ENCODE peak calls at places on chromosomes 1 and 21, in nine cellular contexts. One of them, this sample, is unnamed.

GRCh38 chr21:35812679-35813078 is 247.6 kb downstream of the SETD4 start:
- DNase-seq in naive thymus-derived CD8-positive, alpha-beta T cell: no peak
- DNase-seq in HuH-7.5: no peak
- DNase-seq in iris pigment epithelial cell: no peak
- DNase-seq in mucosa of gallbladder: no peak
- DNase-seq in stimulated activated CD4-positive, alpha-beta T cell treated with anti-CD3 and anti-CD28 coated beads, Interleukin-1b, Interleukin-23, amount 100 ng/mL, for 24 hours: no peak
- DNase-seq in SW480: no peak
- DNase-seq in cardiac fibroblast: no peak
- DNase-seq in progenitor cell of endocrine pancreas: no peak
- DNase-seq in this sample: no peak

GRCh38 chr1:208029381-208030319 is 118.7 kb upstream of the CD34 start:
- DNase-seq in naive thymus-derived CD8-positive, alpha-beta T cell: no peak
- DNase-seq in HuH-7.5: no peak
- DNase-seq in iris pigment epithelial cell: peak; percentile 80
- DNase-seq in mucosa of gallbladder: peak; percentile 36
- DNase-seq in stimulated activated CD4-positive, alpha-beta T cell treated with anti-CD3 and anti-CD28 coated beads, Interleukin-1b, Interleukin-23, amount 100 ng/mL, for 24 hours: no peak
- DNase-seq in SW480: no peak
- DNase-seq in cardiac fibroblast: peak; percentile 75
- DNase-seq in progenitor cell of endocrine pancreas: no peak
- DNase-seq in this sample: no peak

GRCh38 chr1:13762642-13763041 is 62.7 kb downstream of the PRDM2 start:
- DNase-seq in naive thymus-derived CD8-positive, alpha-beta T cell: no peak
- DNase-seq in HuH-7.5: no peak
- DNase-seq in iris pigment epithelial cell: no peak
- DNase-seq in mucosa of gallbladder: no peak
- DNase-seq in stimulated activated CD4-positive, alpha-beta T cell treated with anti-CD3 and anti-CD28 coated beads, Interleukin-1b, Interleukin-23, amount 100 ng/mL, for 24 hours: no peak
- DNase-seq in SW480: no peak
- DNase-seq in cardiac fibroblast: no peak
- DNase-seq in progenitor cell of endocrine pancreas: no peak
- DNase-seq in this sample: no peak

GRCh38 chr1:160522622-160523345 is at the start of gene SLAMF6:
- DNase-seq in naive thymus-derived CD8-positive, alpha-beta T cell: peak; percentile 58
- DNase-seq in HuH-7.5: no peak
- DNase-seq in iris pigment epithelial cell: no peak
- DNase-seq in mucosa of gallbladder: no peak
- DNase-seq in stimulated activated CD4-positive, alpha-beta T cell treated with anti-CD3 and anti-CD28 coated beads, Interleukin-1b, Interleukin-23, amount 100 ng/mL, for 24 hours: peak; percentile 22
- DNase-seq in SW480: no peak
- DNase-seq in cardiac fibroblast: no peak
- DNase-seq in progenitor cell of endocrine pancreas: no peak
- DNase-seq in this sample: no peak

GRCh38 chr1:201649776-201650607 is 111.1 kb downstream of the NAV1 start:
- DNase-seq in naive thymus-derived CD8-positive, alpha-beta T cell: no peak
- DNase-seq in HuH-7.5: no peak
- DNase-seq in iris pigment epithelial cell: peak; percentile 86
- DNase-seq in mucosa of gallbladder: peak; percentile 87
- DNase-seq in stimulated activated CD4-positive, alpha-beta T cell treated with anti-CD3 and anti-CD28 coated beads, Interleukin-1b, Interleukin-23, amount 100 ng/mL, for 24 hours: no peak
- DNase-seq in SW480: peak; percentile 39
- DNase-seq in cardiac fibroblast: peak; percentile 77
- DNase-seq in progenitor cell of endocrine pancreas: peak; percentile 52
- DNase-seq in this sample: peak; percentile 88

GRCh38 chr21:41957991-41958766 is 4.4 kb upstream of the C2CD2 start:
- DNase-seq in naive thymus-derived CD8-positive, alpha-beta T cell: no peak
- DNase-seq in HuH-7.5: peak; percentile 83
- DNase-seq in iris pigment epithelial cell: peak; percentile 93
- DNase-seq in mucosa of gallbladder: peak; percentile 66
- DNase-seq in stimulated activated CD4-positive, alpha-beta T cell treated with anti-CD3 and anti-CD28 coated beads, Interleukin-1b, Interleukin-23, amount 100 ng/mL, for 24 hours: no peak
- DNase-seq in SW480: no peak
- DNase-seq in cardiac fibroblast: peak; percentile 96
- DNase-seq in progenitor cell of endocrine pancreas: no peak
- DNase-seq in this sample: no peak

GRCh38 chr1:160206421-160207117 is 1.4 kb downstream of the PEA15 start:
- DNase-seq in naive thymus-derived CD8-positive, alpha-beta T cell: no peak
- DNase-seq in HuH-7.5: no peak
- DNase-seq in iris pigment epithelial cell: peak; percentile 93
- DNase-seq in mucosa of gallbladder: no peak
- DNase-seq in stimulated activated CD4-positive, alpha-beta T cell treated with anti-CD3 and anti-CD28 coated beads, Interleukin-1b, Interleukin-23, amount 100 ng/mL, for 24 hours: no peak
- DNase-seq in SW480: peak; percentile 25
- DNase-seq in cardiac fibroblast: peak; percentile 92
- DNase-seq in progenitor cell of endocrine pancreas: no peak
- DNase-seq in this sample: no peak

GRCh38 chr1:161119379-161120061 is 1.6 kb downstream of the NIT1 start:
- DNase-seq in naive thymus-derived CD8-positive, alpha-beta T cell: peak; percentile 62
- DNase-seq in HuH-7.5: no peak
- DNase-seq in iris pigment epithelial cell: peak; percentile 87
- DNase-seq in mucosa of gallbladder: peak; percentile 34
- DNase-seq in stimulated activated CD4-positive, alpha-beta T cell treated with anti-CD3 and anti-CD28 coated beads, Interleukin-1b, Interleukin-23, amount 100 ng/mL, for 24 hours: no peak
- DNase-seq in SW480: peak; percentile 33
- DNase-seq in cardiac fibroblast: peak; percentile 84
- DNase-seq in progenitor cell of endocrine pancreas: no peak
- DNase-seq in this sample: no peak

GRCh38 chr1:247576514-247576913 is 11.6 kb upstream of the OR2G2 start:
- DNase-seq in naive thymus-derived CD8-positive, alpha-beta T cell: no peak
- DNase-seq in HuH-7.5: no peak
- DNase-seq in iris pigment epithelial cell: peak; percentile 1
- DNase-seq in mucosa of gallbladder: no peak
- DNase-seq in stimulated activated CD4-positive, alpha-beta T cell treated with anti-CD3 and anti-CD28 coated beads, Interleukin-1b, Interleukin-23, amount 100 ng/mL, for 24 hours: no peak
- DNase-seq in SW480: peak; percentile 21
- DNase-seq in cardiac fibroblast: peak; percentile 24
- DNase-seq in progenitor cell of endocrine pancreas: no peak
- DNase-seq in this sample: no peak

GRCh38 chr1:51131185-51131584 is 29.2 kb downstream of the C1orf185 start:
- DNase-seq in naive thymus-derived CD8-positive, alpha-beta T cell: no peak
- DNase-seq in HuH-7.5: no peak
- DNase-seq in iris pigment epithelial cell: no peak
- DNase-seq in mucosa of gallbladder: no peak
- DNase-seq in stimulated activated CD4-positive, alpha-beta T cell treated with anti-CD3 and anti-CD28 coated beads, Interleukin-1b, Interleukin-23, amount 100 ng/mL, for 24 hours: no peak
- DNase-seq in SW480: no peak
- DNase-seq in cardiac fibroblast: no peak
- DNase-seq in progenitor cell of endocrine pancreas: no peak
- DNase-seq in this sample: no peak

GRCh38 chr1:3869751-3870301 is 12.6 kb downstream of the DFFB start:
- DNase-seq in naive thymus-derived CD8-positive, alpha-beta T cell: no peak
- DNase-seq in HuH-7.5: no peak
- DNase-seq in iris pigment epithelial cell: peak; percentile 37
- DNase-seq in mucosa of gallbladder: no peak
- DNase-seq in stimulated activated CD4-positive, alpha-beta T cell treated with anti-CD3 and anti-CD28 coated beads, Interleukin-1b, Interleukin-23, amount 100 ng/mL, for 24 hours: no peak
- DNase-seq in SW480: no peak
- DNase-seq in cardiac fibroblast: peak; percentile 37
- DNase-seq in progenitor cell of endocrine pancreas: no peak
- DNase-seq in this sample: no peak

GRCh38 chr1:6198646-6199297 is 623 bp downstream of the RPL22 start:
- DNase-seq in naive thymus-derived CD8-positive, alpha-beta T cell: no peak
- DNase-seq in HuH-7.5: no peak
- DNase-seq in iris pigment epithelial cell: no peak
- DNase-seq in mucosa of gallbladder: no peak
- DNase-seq in stimulated activated CD4-positive, alpha-beta T cell treated with anti-CD3 and anti-CD28 coated beads, Interleukin-1b, Interleukin-23, amount 100 ng/mL, for 24 hours: no peak
- DNase-seq in SW480: no peak
- DNase-seq in cardiac fibroblast: no peak
- DNase-seq in progenitor cell of endocrine pancreas: no peak
- DNase-seq in this sample: no peak

GRCh38 chr1:228141082-228141870 is 1.2 kb downstream of the GUK1 start:
- DNase-seq in naive thymus-derived CD8-positive, alpha-beta T cell: no peak
- DNase-seq in HuH-7.5: peak; percentile 23
- DNase-seq in iris pigment epithelial cell: peak; percentile 53
- DNase-seq in mucosa of gallbladder: no peak
- DNase-seq in stimulated activated CD4-positive, alpha-beta T cell treated with anti-CD3 and anti-CD28 coated beads, Interleukin-1b, Interleukin-23, amount 100 ng/mL, for 24 hours: no peak
- DNase-seq in SW480: peak; percentile 37
- DNase-seq in cardiac fibroblast: peak; percentile 87
- DNase-seq in progenitor cell of endocrine pancreas: no peak
- DNase-seq in this sample: no peak

GRCh38 chr1:86521522-86521891 is 25.4 kb upstream of the CLCA4 start:
- DNase-seq in naive thymus-derived CD8-positive, alpha-beta T cell: no peak
- DNase-seq in HuH-7.5: no peak
- DNase-seq in iris pigment epithelial cell: no peak
- DNase-seq in mucosa of gallbladder: no peak
- DNase-seq in stimulated activated CD4-positive, alpha-beta T cell treated with anti-CD3 and anti-CD28 coated beads, Interleukin-1b, Interleukin-23, amount 100 ng/mL, for 24 hours: no peak
- DNase-seq in SW480: no peak
- DNase-seq in cardiac fibroblast: no peak
- DNase-seq in progenitor cell of endocrine pancreas: no peak
- DNase-seq in this sample: no peak

GRCh38 chr1:225819346-225820192 is 9.6 kb downstream of the EPHX1 start:
- DNase-seq in naive thymus-derived CD8-positive, alpha-beta T cell: no peak
- DNase-seq in HuH-7.5: no peak
- DNase-seq in iris pigment epithelial cell: no peak
- DNase-seq in mucosa of gallbladder: no peak
- DNase-seq in stimulated activated CD4-positive, alpha-beta T cell treated with anti-CD3 and anti-CD28 coated beads, Interleukin-1b, Interleukin-23, amount 100 ng/mL, for 24 hours: no peak
- DNase-seq in SW480: no peak
- DNase-seq in cardiac fibroblast: peak; percentile 24
- DNase-seq in progenitor cell of endocrine pancreas: no peak
- DNase-seq in this sample: no peak

GRCh38 chr1:12514597-12514996 is 103.4 kb downstream of the DHRS3 start:
- DNase-seq in naive thymus-derived CD8-positive, alpha-beta T cell: no peak
- DNase-seq in HuH-7.5: no peak
- DNase-seq in iris pigment epithelial cell: no peak
- DNase-seq in mucosa of gallbladder: no peak
- DNase-seq in stimulated activated CD4-positive, alpha-beta T cell treated with anti-CD3 and anti-CD28 coated beads, Interleukin-1b, Interleukin-23, amount 100 ng/mL, for 24 hours: no peak
- DNase-seq in SW480: no peak
- DNase-seq in cardiac fibroblast: no peak
- DNase-seq in progenitor cell of endocrine pancreas: no peak
- DNase-seq in this sample: no peak

GRCh38 chr1:52454779-52455178 is 50.4 kb downstream of the PRPF38A start:
- DNase-seq in naive thymus-derived CD8-positive, alpha-beta T cell: no peak
- DNase-seq in HuH-7.5: no peak
- DNase-seq in iris pigment epithelial cell: no peak
- DNase-seq in mucosa of gallbladder: no peak
- DNase-seq in stimulated activated CD4-positive, alpha-beta T cell treated with anti-CD3 and anti-CD28 coated beads, Interleukin-1b, Interleukin-23, amount 100 ng/mL, for 24 hours: no peak
- DNase-seq in SW480: no peak
- DNase-seq in cardiac fibroblast: no peak
- DNase-seq in progenitor cell of endocrine pancreas: no peak
- DNase-seq in this sample: no peak

GRCh38 chr21:45637883-45638282 is 5.6 kb upstream of the PCBP3 start:
- DNase-seq in naive thymus-derived CD8-positive, alpha-beta T cell: no peak
- DNase-seq in HuH-7.5: no peak
- DNase-seq in iris pigment epithelial cell: no peak
- DNase-seq in mucosa of gallbladder: no peak
- DNase-seq in stimulated activated CD4-positive, alpha-beta T cell treated with anti-CD3 and anti-CD28 coated beads, Interleukin-1b, Interleukin-23, amount 100 ng/mL, for 24 hours: no peak
- DNase-seq in SW480: peak; percentile 21
- DNase-seq in cardiac fibroblast: no peak
- DNase-seq in progenitor cell of endocrine pancreas: no peak
- DNase-seq in this sample: no peak

GRCh38 chr21:27047331-27048314 is 80.7 kb upstream of the ADAMTS5 start:
- DNase-seq in naive thymus-derived CD8-positive, alpha-beta T cell: no peak
- DNase-seq in HuH-7.5: no peak
- DNase-seq in iris pigment epithelial cell: peak; percentile 50
- DNase-seq in mucosa of gallbladder: no peak
- DNase-seq in stimulated activated CD4-positive, alpha-beta T cell treated with anti-CD3 and anti-CD28 coated beads, Interleukin-1b, Interleukin-23, amount 100 ng/mL, for 24 hours: no peak
- DNase-seq in SW480: no peak
- DNase-seq in cardiac fibroblast: peak; percentile 71
- DNase-seq in progenitor cell of endocrine pancreas: no peak
- DNase-seq in this sample: no peak

GRCh38 chr1:70764747-70765146 is 282.9 kb downstream of the PTGER3 start:
- DNase-seq in naive thymus-derived CD8-positive, alpha-beta T cell: no peak
- DNase-seq in HuH-7.5: no peak
- DNase-seq in iris pigment epithelial cell: no peak
- DNase-seq in mucosa of gallbladder: no peak
- DNase-seq in stimulated activated CD4-positive, alpha-beta T cell treated with anti-CD3 and anti-CD28 coated beads, Interleukin-1b, Interleukin-23, amount 100 ng/mL, for 24 hours: no peak
- DNase-seq in SW480: no peak
- DNase-seq in cardiac fibroblast: peak; percentile 23
- DNase-seq in progenitor cell of endocrine pancreas: no peak
- DNase-seq in this sample: no peak

GRCh38 chr1:116738673-116739370 is 15.4 kb upstream of the CD2 start:
- DNase-seq in naive thymus-derived CD8-positive, alpha-beta T cell: peak; percentile 70
- DNase-seq in HuH-7.5: no peak
- DNase-seq in iris pigment epithelial cell: no peak
- DNase-seq in mucosa of gallbladder: no peak
- DNase-seq in stimulated activated CD4-positive, alpha-beta T cell treated with anti-CD3 and anti-CD28 coated beads, Interleukin-1b, Interleukin-23, amount 100 ng/mL, for 24 hours: no peak
- DNase-seq in SW480: no peak
- DNase-seq in cardiac fibroblast: no peak
- DNase-seq in progenitor cell of endocrine pancreas: no peak
- DNase-seq in this sample: no peak

GRCh38 chr1:19484338-19484792 is 974 bp downstream of the CAPZB start:
- DNase-seq in naive thymus-derived CD8-positive, alpha-beta T cell: peak; percentile 30
- DNase-seq in HuH-7.5: no peak
- DNase-seq in iris pigment epithelial cell: no peak
- DNase-seq in mucosa of gallbladder: no peak
- DNase-seq in stimulated activated CD4-positive, alpha-beta T cell treated with anti-CD3 and anti-CD28 coated beads, Interleukin-1b, Interleukin-23, amount 100 ng/mL, for 24 hours: no peak
- DNase-seq in SW480: no peak
- DNase-seq in cardiac fibroblast: no peak
- DNase-seq in progenitor cell of endocrine pancreas: peak; percentile 15
- DNase-seq in this sample: no peak

GRCh38 chr1:219676012-219676770 is 63.3 kb upstream of the ZC3H11B start:
- DNase-seq in naive thymus-derived CD8-positive, alpha-beta T cell: no peak
- DNase-seq in HuH-7.5: no peak
- DNase-seq in iris pigment epithelial cell: no peak
- DNase-seq in mucosa of gallbladder: no peak
- DNase-seq in stimulated activated CD4-positive, alpha-beta T cell treated with anti-CD3 and anti-CD28 coated beads, Interleukin-1b, Interleukin-23, amount 100 ng/mL, for 24 hours: no peak
- DNase-seq in SW480: no peak
- DNase-seq in cardiac fibroblast: peak; percentile 13
- DNase-seq in progenitor cell of endocrine pancreas: no peak
- DNase-seq in this sample: no peak

This sample was measured in D721Med.